ENCODE peak calls at places on chromosomes 1 and 21, in seven cellular contexts. A is HCT116, O is suprapubic skin, J is IMR-90, B is heart left ventricle, M is gastrocnemius medialis, G is ovary. N is an unnamed sample. For H3K4me1 and H3K27me3, the result is how much of the 10 kb centered on the place peaks cover.

GRCh38 chr21:26461500-26461899 is 111.6 kb downstream of the CYYR1 start:
- DNase-seq in G (no peak), J (no peak), M (no peak), O (no peak), B (no peak), A (no peak), N (no peak)

GRCh38 chr1:173341307-173341706 is 134.2 kb upstream of the TNFSF4 start:
- DNase-seq in G (no peak), J (peak), A (no peak), B (peak), O (no peak), M (peak), N (peak)

GRCh38 chr1:37890378-37891014 is 31.1 kb upstream of the MTF1 start:
- DNase-seq in B (no peak), A (peak), G (no peak), O (peak), M (no peak), J (peak), N (no peak)

GRCh38 chr1:230288641-230289349 is 137.3 kb downstream of the PGBD5 start:
- DNase-seq in O (no peak), J (peak), G (peak), B (no peak), M (peak), A (no peak), N (no peak)

GRCh38 chr1:219745070-219745469 is 132.2 kb upstream of the ZC3H11B start:
- DNase-seq in G (no peak), A (no peak), J (no peak), O (no peak), B (no peak), M (no peak), N (no peak)

GRCh38 chr1:151970641-151971040 is 23.0 kb downstream of the S100A10 start:
- DNase-seq in J (no peak), A (no peak), O (no peak), B (no peak), M (no peak), G (no peak), N (no peak)

GRCh38 chr1:51936531-51936930 is 54.0 kb downstream of the RAB3B start:
- DNase-seq in M (no peak), A (no peak), J (peak), O (no peak), G (no peak), B (no peak), N (no peak)

GRCh38 chr1:40774266-40774998 is 9.2 kb upstream of the KCNQ4 start:
- DNase-seq in A (peak), J (peak), G (peak), B (no peak), O (no peak), M (peak), N (no peak)

GRCh38 chr1:15411593-15412487 is 2.2 kb downstream of the EFHD2 start:
- DNase-seq in O (no peak), A (no peak), B (peak), G (peak), J (peak), M (peak), N (no peak)

GRCh38 chr1:177922209-177922608 is 47.6 kb downstream of the SEC16B start:
- DNase-seq in A (no peak), B (no peak), O (no peak), M (no peak), J (no peak), G (no peak), N (no peak)

GRCh38 chr1:176801553-176802020 is 338.6 kb downstream of the PAPPA2 start:
- DNase-seq in A (no peak), B (peak), O (no peak), J (no peak), G (no peak), M (peak), N (no peak)

GRCh38 chr1:15454256-15454655 is 2.3 kb upstream of the CELA2A start:
- DNase-seq in B (no peak), J (peak), M (no peak), A (no peak), G (no peak), O (no peak), N (no peak)

GRCh38 chr1:234722904-234723588 is 113.1 kb upstream of the IRF2BP2 start:
- DNase-seq in A (peak), J (peak), O (peak), G (peak), B (peak), M (peak), N (peak)

GRCh38 chr1:201602413-201603265 is 63.7 kb downstream of the NAV1 start:
- DNase-seq in B (peak), G (no peak), A (no peak), J (peak), M (no peak), O (no peak), N (no peak)

GRCh38 chr1:9473032-9473792 is 66.1 kb upstream of the SLC25A33 start:
- DNase-seq in A (peak), J (peak), O (peak), B (peak), M (peak), G (no peak), N (no peak)

GRCh38 chr1:7388141-7388487 is 383.0 kb upstream of the VAMP3 start:
- DNase-seq in B (no peak), G (peak), J (no peak), A (no peak), O (peak), M (no peak), N (peak)

GRCh38 chr1:36352141-36352909 is 28.9 kb upstream of the EVA1B start:
- DNase-seq in M (no peak), B (no peak), O (no peak), G (no peak), A (no peak), J (peak), N (no peak)

GRCh38 chr1:7400566-7400965 is 370.5 kb upstream of the VAMP3 start:
- DNase-seq in B (no peak), J (no peak), M (no peak), G (no peak), A (no peak), O (peak), N (no peak)

GRCh38 chr1:231395051-231395995 is 26.8 kb downstream of the EGLN1 start:
- DNase-seq in B (no peak), J (peak), M (no peak), G (no peak), A (peak), O (no peak), N (no peak)

GRCh38 chr1:27007909-27008582 is 4.6 kb downstream of the TENT5B start:
- DNase-seq in J (no peak), A (no peak), G (no peak), B (peak), O (no peak), M (no peak), N (no peak)
- H3K4me1 ChIP-seq in J (under half), A (half or more), G (under half), B (under half), O (half or more), M (under half), N (half or more)

DNA sequence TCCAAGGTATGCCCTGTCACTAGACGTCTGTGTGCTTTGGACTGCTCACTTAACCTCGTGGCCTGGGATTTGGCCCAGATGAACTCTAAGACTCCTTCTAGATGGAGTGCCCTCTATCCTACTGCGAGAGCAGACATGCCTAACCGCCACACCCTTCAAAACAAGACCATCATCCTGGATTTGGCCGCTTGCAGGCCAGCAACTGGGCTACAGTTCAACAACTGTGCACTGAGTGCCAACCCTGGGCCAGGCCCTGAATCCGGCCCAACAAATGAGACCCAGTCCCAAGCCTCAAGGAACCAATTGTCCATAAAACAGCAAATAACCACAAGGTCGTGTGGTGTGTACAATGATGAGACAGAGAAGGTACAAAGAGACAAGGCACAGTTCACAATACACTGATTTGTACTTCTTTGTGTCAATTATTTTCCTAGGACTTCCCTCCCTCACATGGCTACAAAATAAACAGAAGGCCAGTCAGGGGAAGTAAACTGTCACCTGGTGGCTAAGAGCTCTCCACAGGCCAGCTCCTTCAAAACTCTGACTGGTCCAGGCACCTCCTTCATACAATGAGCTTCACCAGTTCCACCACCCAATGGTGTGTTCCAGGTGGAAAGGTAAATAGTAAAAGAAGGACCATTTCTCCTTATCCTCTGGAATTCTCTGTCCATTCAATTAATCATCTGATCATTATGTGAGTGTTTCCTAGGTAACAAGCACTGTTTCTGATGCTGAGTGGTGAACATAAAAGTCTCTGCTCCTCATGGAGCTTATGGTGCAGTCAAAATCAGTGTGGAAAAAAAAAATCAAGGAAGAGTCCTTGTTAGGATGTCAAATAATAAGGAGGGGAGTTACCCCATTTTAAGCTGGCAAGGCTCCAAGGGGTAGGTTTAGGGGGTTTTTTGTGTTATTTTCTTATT is 60.4 kb downstream of the CAPZB start:
- DNase-seq in O (no peak), B (no peak), A (no peak), M (no peak), J (no peak), G (no peak), N (no peak)
- TF ChIP-seq POLR2A in O (no peak), B (no peak), A (no peak), M (no peak), J (no peak), G (no peak), N (no peak)

DNA sequence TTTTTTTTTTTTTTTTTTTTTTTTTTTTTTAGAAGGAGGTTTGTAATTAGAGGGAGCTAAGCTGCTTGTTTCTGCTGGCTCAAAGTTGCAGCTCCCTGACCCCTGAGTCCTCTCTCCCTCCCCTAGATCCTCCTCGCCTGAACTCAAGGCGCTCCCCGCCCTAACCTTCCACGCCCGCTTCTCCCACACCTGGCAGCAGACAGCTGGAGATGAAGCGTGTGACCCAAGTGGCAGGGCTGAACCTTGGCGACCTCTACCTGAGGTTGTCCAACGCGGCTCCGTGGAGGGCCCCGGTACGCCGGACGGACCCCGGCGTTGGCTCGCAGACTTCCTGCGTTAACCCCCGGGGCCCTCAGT is 795 bp downstream of the NGF start:
- DNase-seq in B (no peak), A (no peak), J (no peak), O (no peak), M (no peak), G (peak), N (no peak)
- H3K27me3 ChIP-seq in B (under half), A (under half), J (under half), O (under half), M (under half), G (under half), N (under half)

DNA sequence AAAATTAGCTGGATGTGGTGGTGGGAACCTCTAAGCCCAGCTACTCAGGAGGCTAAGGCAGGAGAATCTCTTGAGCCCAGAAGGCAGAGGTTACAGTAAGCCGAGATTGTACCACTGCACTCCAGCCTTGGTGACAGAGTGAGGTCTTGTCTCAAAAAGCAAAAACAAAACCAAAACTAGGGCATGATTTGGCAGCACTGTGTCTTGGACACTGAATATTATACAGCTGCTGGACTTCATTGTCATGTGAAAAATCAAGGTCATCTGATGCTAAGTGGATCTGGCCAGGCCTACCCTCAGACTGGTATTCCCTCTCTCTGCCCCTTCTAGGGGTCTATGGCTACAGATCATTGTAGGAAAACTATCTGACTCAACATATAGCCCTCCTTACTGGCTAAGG is 55.2 kb upstream of the MRPS6 start:
- DNase-seq in A (no peak), G (no peak), M (no peak), O (no peak), J (no peak), B (no peak), N (no peak)
- H3K4me1 ChIP-seq in A (under half), G (under half), M (under half), O (under half), J (under half), B (under half), N (under half)

GRCh38 chr1:206769331-206769731 is 1.2 kb upstream of the IL19 start:
- DNase-seq in O (no peak), M (no peak), J (no peak), A (no peak), G (no peak), B (no peak), N (no peak)

GRCh38 chr1:206768472-206769330 is 1.9 kb upstream of the IL19 start:
- DNase-seq in J (no peak), O (no peak), G (no peak), A (no peak), B (no peak), M (no peak), N (no peak)

GRCh38 chr1:206772228-206773002 is at the start of gene IL10:
- DNase-seq in A (no peak), G (no peak), J (no peak), O (no peak), B (peak), M (peak), N (no peak)

GRCh38 chr1:206771353-206771722 is 765 bp downstream of the IL19 start:
- DNase-seq in J (no peak), G (no peak), A (no peak), B (no peak), M (no peak), O (no peak), N (no peak)

GRCh38 chr1:206770531-206771352 is at the start of gene IL19:
- DNase-seq in O (no peak), G (no peak), M (peak), B (no peak), A (no peak), J (peak), N (no peak)
- TF ChIP-seq POLR2A in O (no peak), G (no peak), M (no peak), B (no peak), A (no peak), J (no peak), N (no peak)

DNA sequence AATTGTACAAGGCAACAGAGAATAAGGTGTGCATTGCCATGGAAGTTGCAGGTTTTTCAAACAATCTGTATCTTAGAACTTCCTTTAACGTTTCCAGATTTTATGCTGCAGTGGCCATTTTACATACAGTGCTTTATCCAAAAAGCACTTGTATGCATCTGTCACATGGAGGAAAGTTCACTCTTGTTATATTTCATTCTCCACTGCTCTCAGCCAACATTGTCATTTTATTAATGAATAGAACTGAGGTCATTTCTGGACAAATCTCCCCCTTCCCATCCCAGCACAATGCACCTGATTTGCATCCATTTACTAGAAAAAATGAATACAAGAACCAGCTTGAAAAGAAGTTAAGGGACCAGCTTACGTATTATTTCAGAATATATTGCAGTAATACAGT is 342.0 kb downstream of the USP25 start:
- DNase-seq in J (no peak), G (no peak), B (no peak), A (no peak), O (no peak), M (no peak), N (no peak)
- H3K27me3 ChIP-seq in J (under half), G (under half), B (under half), A (under half), O (under half), M (under half), N (under half)

GRCh38 chr1:10678395-10678794 is 118.1 kb downstream of the CASZ1 start:
- DNase-seq in A (no peak), J (no peak), B (no peak), G (no peak), M (no peak), O (no peak), N (no peak)

GRCh38 chr1:10681296-10682113 is 114.9 kb downstream of the CASZ1 start:
- DNase-seq in G (no peak), M (no peak), J (no peak), A (no peak), O (no peak), B (no peak), N (no peak)

GRCh38 chr1:10678852-10679251 is 117.6 kb downstream of the CASZ1 start:
- DNase-seq in G (no peak), A (no peak), O (no peak), J (no peak), B (no peak), M (no peak), N (no peak)

GRCh38 chr1:10680487-10680886 is 116.0 kb downstream of the CASZ1 start:
- DNase-seq in M (no peak), B (no peak), G (no peak), J (no peak), A (no peak), O (no peak), N (no peak)

GRCh38 chr1:10679521-10680220 is 116.8 kb downstream of the CASZ1 start:
- DNase-seq in M (no peak), G (no peak), O (no peak), J (peak), B (peak), A (peak), N (no peak)
- H3K4me1 ChIP-seq in M (half or more), G (under half), O (under half), J (under half), B (half or more), A (under half), N (half or more)

GRCh38 chr1:155320661-155321576 is at the start of gene RUSC1:
- DNase-seq in G (peak), J (peak), O (peak), B (peak), M (peak), A (no peak), N (no peak)
- TF ChIP-seq POLR2A in G (no peak), J (no peak), O (no peak), B (no peak), M (no peak), A (no peak), N (no peak)

GRCh38 chr1:2196901-2197638 is 2.5 kb upstream of the FAAP20 start:
- DNase-seq in B (no peak), A (no peak), G (peak), M (no peak), O (no peak), J (no peak), N (no peak)
- H3K27me3 ChIP-seq in B (under half), A (under half), G (under half), M (under half), O (under half), J (under half), N (under half)

GRCh38 chr1:32716312-32717126 is 13.9 kb upstream of the SYNC start:
- DNase-seq in A (peak), M (peak), B (peak), O (peak), G (no peak), J (no peak), N (no peak)

GRCh38 chr1:32718527-32718926 is 16.0 kb upstream of the SYNC start:
- DNase-seq in J (no peak), G (no peak), A (no peak), B (no peak), M (no peak), O (no peak), N (no peak)

GRCh38 chr1:32717503-32717902 is 14.9 kb upstream of the SYNC start:
- DNase-seq in B (no peak), J (no peak), G (no peak), A (no peak), M (no peak), O (no peak), N (no peak)

GRCh38 chr1:32715901-32716311 is 13.3 kb upstream of the SYNC start:
- DNase-seq in O (no peak), J (no peak), B (no peak), A (no peak), G (no peak), M (no peak), N (no peak)

DNA sequence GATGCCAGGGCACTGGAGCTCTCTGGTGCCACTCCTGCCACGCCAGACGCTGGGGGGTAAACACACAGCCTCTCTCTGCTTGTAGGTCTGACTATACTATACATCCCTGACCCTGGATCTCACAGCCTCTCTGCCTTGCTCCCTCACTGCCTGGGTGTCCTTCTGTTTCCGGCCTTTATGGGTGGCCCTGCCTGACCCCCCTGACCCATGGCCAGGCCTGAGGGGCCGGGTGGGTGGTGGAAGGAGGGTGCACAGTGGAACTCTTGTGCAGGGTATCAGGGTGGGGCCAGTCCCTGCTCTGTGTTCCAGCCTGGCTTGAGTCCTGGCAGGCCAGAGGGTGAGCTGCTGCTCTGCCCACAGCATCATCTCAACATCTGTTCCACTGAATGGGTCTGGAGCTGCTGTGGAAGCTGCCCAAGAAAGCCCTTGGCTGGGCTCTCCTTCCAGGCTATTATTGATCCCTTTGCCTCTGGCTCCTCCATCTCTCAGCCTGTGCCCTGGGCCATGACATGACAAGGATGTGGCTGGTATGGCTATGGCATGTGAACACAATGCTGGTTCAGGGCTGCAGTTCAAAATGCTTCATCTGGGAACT is 17.2 kb upstream of the SYNC start:
- DNase-seq in B (no peak), O (no peak), A (no peak), G (no peak), J (no peak), M (no peak), N (no peak)
- H3K4me1 ChIP-seq in B (under half), O (under half), A (under half), G (under half), J (under half), M (under half), N (under half)